ENCODE peak calls at places on chromosomes 6 and 20, in eight cellular contexts. F is PC-3; C is upper lobe of right lung; G is mammary epithelial cell; V is sigmoid colon; H is colonic mucosa; U is heart right ventricle; I is CD4-positive, alpha-beta T cell. Y is an unnamed sample. For H3K27me3 and H3K9me3, the result is how much of the 10 kb centered on the place peaks cover.

GRCh38 chr6:114008331-114008730 is 37.4 kb upstream of the HDAC2 start:
- DNase-seq in F (no peak), C (no peak), G (no peak), V (no peak), H (no peak), U (no peak), I (no peak), Y (no peak)

GRCh38 chr6:54097753-54098152 is 13.5 kb upstream of the MLIP start:
- DNase-seq in F (no peak), C (no peak), G (no peak), V (no peak), H (no peak), U (no peak), I (no peak), Y (no peak)

GRCh38 chr6:14441371-14441781 is 323.8 kb downstream of the CD83 start:
- DNase-seq in F (no peak), C (no peak), G (no peak), V (peak), H (no peak), U (no peak), I (no peak), Y (no peak)

GRCh38 chr20:17620371-17621228 is 50.7 kb downstream of the DSTN start:
- DNase-seq in F (no peak), C (peak), G (no peak), V (peak), H (no peak), U (no peak), I (no peak), Y (no peak)

GRCh38 chr6:83908813-83909212 is 49.3 kb downstream of the CYB5R4 start:
- DNase-seq in F (peak), C (no peak), G (peak), V (no peak), H (no peak), U (no peak), I (no peak), Y (no peak)

GRCh38 chr6:33248643-33248931 is 23.1 kb downstream of the VPS52 start:
- DNase-seq in F (peak), C (peak), G (no peak), V (no peak), H (no peak), U (no peak), I (peak), Y (no peak)

GRCh38 chr20:7038029-7038428 is 270.5 kb downstream of the BMP2 start:
- DNase-seq in F (no peak), C (no peak), G (peak), V (no peak), H (no peak), U (no peak), I (no peak), Y (no peak)

GRCh38 chr6:159461266-159461665 is 231.8 kb downstream of the SOD2 start:
- DNase-seq in F (peak), C (no peak), G (peak), V (no peak), H (no peak), U (no peak), I (no peak), Y (no peak)

GRCh38 chr6:157068691-157069228 is 254.6 kb downstream of the TMEM242 start:
- DNase-seq in F (peak), C (no peak), G (peak), V (no peak), H (no peak), U (no peak), I (no peak), Y (no peak)

GRCh38 chr6:160256445-160256844 is 2.2 kb downstream of the SLC22A2 start:
- DNase-seq in F (peak), C (no peak), G (peak), V (no peak), H (no peak), U (no peak), I (no peak), Y (no peak)

GRCh38 chr6:25354078-25354940 is 75.1 kb downstream of the CARMIL1 start:
- DNase-seq in F (no peak), C (no peak), G (no peak), V (no peak), H (no peak), U (no peak), I (no peak), Y (no peak)

GRCh38 chr6:90220273-90220672 is 76.4 kb downstream of the BACH2 start:
- DNase-seq in F (peak), C (no peak), G (no peak), V (no peak), H (no peak), U (no peak), I (no peak), Y (no peak)

GRCh38 chr6:67121115-67121514 is 1414.1 kb upstream of the EYS start:
- DNase-seq in F (no peak), C (no peak), G (no peak), V (no peak), H (no peak), U (no peak), I (no peak), Y (no peak)

GRCh38 chr20:1784586-1784985 is 110.6 kb upstream of the SIRPA start:
- DNase-seq in F (no peak), C (no peak), G (no peak), V (no peak), H (no peak), U (no peak), I (no peak), Y (no peak)

GRCh38 chr20:62029296-62029695 is 36.4 kb downstream of the TAF4 start:
- DNase-seq in F (no peak), C (no peak), G (no peak), V (no peak), H (no peak), U (no peak), I (no peak), Y (no peak)

GRCh38 chr20:36218380-36219064 is 17.8 kb upstream of the AAR2 start:
- DNase-seq in F (no peak), C (no peak), G (no peak), V (no peak), H (no peak), U (no peak), I (no peak), Y (no peak)

GRCh38 chr20:32091888-32092346 is 17.6 kb upstream of the TM9SF4 start:
- DNase-seq in F (peak), C (peak), G (peak), V (peak), H (peak), U (peak), I (peak), Y (peak)

GRCh38 chr20:46801003-46801702 is 91.7 kb downstream of the SLC2A10 start:
- DNase-seq in F (peak), C (no peak), G (peak), V (no peak), H (no peak), U (no peak), I (no peak), Y (no peak)

GRCh38 chr20:46802696-46803445 is 91.8 kb upstream of the EYA2 start:
- DNase-seq in F (no peak), C (no peak), G (no peak), V (no peak), H (no peak), U (no peak), I (no peak), Y (no peak)

GRCh38 chr20:46800405-46800804 is 91.0 kb downstream of the SLC2A10 start:
- DNase-seq in F (no peak), C (no peak), G (no peak), V (no peak), H (no peak), U (no peak), I (no peak), Y (no peak)

GRCh38 chr20:46805836-46806235 is 88.8 kb upstream of the EYA2 start:
- DNase-seq in F (no peak), C (no peak), G (no peak), V (no peak), H (no peak), U (no peak), I (no peak), Y (no peak)

GRCh38 chr20:46803446-46804020 is 91.1 kb upstream of the EYA2 start:
- DNase-seq in F (no peak), C (no peak), G (no peak), V (no peak), H (no peak), U (no peak), I (no peak), Y (no peak)
- TF ChIP-seq CTCF in F (no peak), C (no peak), G (no peak), V (no peak), H (no peak), U (no peak), I (no peak), Y (no peak)

GRCh38 chr6:48535569-48535968 is 424.6 kb upstream of the PTCHD4 start:
- DNase-seq in F (peak), C (no peak), G (peak), V (no peak), H (no peak), U (no peak), I (no peak), Y (no peak)
- H3K27me3 ChIP-seq in F (under half), C (under half), G (under half), V (under half), H (under half), U (under half), I (under half), Y (under half)

GRCh38 chr6:169415179-169415578 is 161.5 kb upstream of the THBS2 start:
- DNase-seq in F (no peak), C (no peak), G (no peak), V (no peak), H (no peak), U (no peak), I (no peak), Y (no peak)

GRCh38 chr6:169409742-169410312 is 156.2 kb upstream of the THBS2 start:
- DNase-seq in F (no peak), C (no peak), G (peak), V (no peak), H (no peak), U (no peak), I (no peak), Y (no peak)

GRCh38 chr6:169411296-169411695 is 157.7 kb upstream of the THBS2 start:
- DNase-seq in F (no peak), C (no peak), G (no peak), V (no peak), H (no peak), U (no peak), I (no peak), Y (no peak)

GRCh38 chr6:169407338-169407737 is 153.7 kb upstream of the THBS2 start:
- DNase-seq in F (no peak), C (no peak), G (no peak), V (no peak), H (no peak), U (no peak), I (no peak), Y (no peak)

GRCh38 chr6:169411722-169412121 is 158.1 kb upstream of the THBS2 start:
- DNase-seq in F (no peak), C (no peak), G (no peak), V (no peak), H (no peak), U (no peak), I (no peak), Y (no peak)
- H3K9me3 ChIP-seq in F (under half), C (under half), G (under half), V (under half), H (under half), U (under half), I (under half), Y (under half)

GRCh38 chr6:138297761-138298298 is 79.5 kb upstream of the PBOV1 start:
- DNase-seq in F (no peak), C (no peak), G (peak), V (no peak), H (no peak), U (no peak), I (no peak), Y (no peak)
- TF ChIP-seq CTCF in F (no peak), C (no peak), G (peak), V (no peak), H (no peak), U (no peak), I (no peak), Y (no peak)

GRCh38 chr20:57134804-57135203 is 131.6 kb downstream of the BMP7 start:
- DNase-seq in F (no peak), C (no peak), G (no peak), V (no peak), H (no peak), U (no peak), I (no peak), Y (no peak)

GRCh38 chr20:57131601-57132391 is 134.6 kb downstream of the BMP7 start:
- DNase-seq in F (no peak), C (no peak), G (no peak), V (no peak), H (no peak), U (no peak), I (no peak), Y (no peak)

GRCh38 chr20:57136734-57137133 is 129.7 kb downstream of the BMP7 start:
- DNase-seq in F (no peak), C (no peak), G (no peak), V (no peak), H (no peak), U (no peak), I (no peak), Y (no peak)

GRCh38 chr20:57135875-57136274 is 130.6 kb downstream of the BMP7 start:
- DNase-seq in F (no peak), C (no peak), G (no peak), V (no peak), H (no peak), U (no peak), I (no peak), Y (no peak)

GRCh38 chr20:57133926-57134650 is 132.4 kb downstream of the BMP7 start:
- DNase-seq in F (no peak), C (no peak), G (no peak), V (no peak), H (no peak), U (no peak), I (no peak), Y (no peak)
- H3K27me3 ChIP-seq in F (half or more), C (under half), G (under half), V (under half), H (under half), U (under half), I (under half), Y (under half)

GRCh38 chr6:140283197-140283596 is 908.7 kb upstream of the CITED2 start:
- DNase-seq in F (no peak), C (no peak), G (no peak), V (no peak), H (no peak), U (no peak), I (no peak), Y (no peak)

GRCh38 chr6:140281794-140282193 is 907.3 kb upstream of the CITED2 start:
- DNase-seq in F (no peak), C (no peak), G (no peak), V (no peak), H (no peak), U (no peak), I (no peak), Y (no peak)

GRCh38 chr6:140285998-140286690 is 911.7 kb upstream of the CITED2 start:
- DNase-seq in F (no peak), C (no peak), G (no peak), V (no peak), H (no peak), U (no peak), I (no peak), Y (no peak)

GRCh38 chr6:140284871-140285270 is 910.4 kb upstream of the CITED2 start:
- DNase-seq in F (no peak), C (no peak), G (no peak), V (no peak), H (no peak), U (no peak), I (no peak), Y (no peak)

DNA sequence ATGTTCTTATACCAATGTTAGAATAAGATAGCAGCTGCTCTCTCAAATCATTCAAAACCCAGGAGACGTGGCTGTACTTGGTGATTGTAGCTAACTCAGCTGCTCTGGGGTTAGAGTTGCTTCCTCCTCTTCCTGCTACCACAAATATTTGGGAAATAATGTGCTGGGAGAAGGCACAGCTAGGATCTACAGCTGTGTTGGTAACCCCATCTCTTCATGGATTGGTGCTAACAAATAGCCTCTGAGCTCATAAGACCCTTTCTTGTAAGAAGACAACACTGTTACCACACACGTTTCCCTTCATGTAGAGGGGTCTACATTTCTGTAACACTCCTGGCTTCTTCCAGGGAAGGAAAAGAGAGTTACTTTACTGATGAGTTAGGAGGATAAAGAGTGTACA is 911.0 kb upstream of the CITED2 start:
- DNase-seq in F (no peak), C (no peak), G (no peak), V (no peak), H (no peak), U (no peak), I (no peak), Y (no peak)
- H3K9me3 ChIP-seq in F (under half), C (under half), G (under half), V (under half), H (under half), U (under half), I (under half), Y (under half)

DNA sequence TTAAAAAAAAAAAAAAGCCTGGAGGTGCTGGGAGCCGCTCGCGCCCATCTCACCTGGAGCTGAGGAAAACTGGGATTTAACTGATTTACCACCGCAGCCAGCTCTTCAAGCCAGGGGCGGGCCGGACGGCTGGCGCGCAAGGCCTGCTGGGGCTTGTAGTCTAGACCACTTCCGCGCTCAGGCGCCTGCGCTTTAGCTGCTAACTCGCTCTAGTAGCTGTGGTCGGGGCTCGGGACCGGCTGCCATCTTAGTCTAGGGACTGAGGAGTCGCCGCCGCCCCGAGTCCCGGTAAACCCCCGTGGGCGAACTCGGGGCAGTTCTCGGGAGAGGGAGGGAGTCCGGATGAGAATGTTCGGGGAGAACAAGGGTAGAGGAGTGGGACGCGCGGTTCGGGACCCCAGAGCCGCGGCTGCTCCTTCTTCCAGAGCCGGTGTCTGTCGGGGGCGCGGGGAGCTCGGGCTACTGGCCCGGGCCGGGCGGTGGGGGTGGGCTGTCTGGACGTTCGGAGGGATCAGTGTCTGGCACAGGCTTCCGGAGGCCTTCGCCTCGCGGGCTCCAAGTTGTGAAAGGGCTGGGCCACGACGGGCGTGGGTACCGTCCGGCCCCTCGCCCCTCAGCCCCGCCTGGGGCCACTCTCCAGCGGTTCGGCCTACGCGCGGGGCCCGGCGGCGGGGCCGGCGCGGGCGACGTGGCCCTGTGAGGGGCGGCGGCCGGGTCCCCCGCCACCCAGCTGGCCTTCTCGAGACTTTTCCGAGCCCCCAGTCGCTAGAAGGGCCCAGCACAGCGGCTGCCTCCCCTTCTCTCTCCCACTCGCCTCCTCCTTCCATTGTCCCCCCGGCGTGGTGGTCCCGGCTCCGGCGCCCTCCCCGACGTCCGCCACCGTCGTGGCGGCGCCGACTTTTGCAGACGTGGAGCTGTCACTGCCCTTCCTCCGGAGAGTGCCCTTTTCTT is at the start of gene ITCH:
- DNase-seq in F (peak), C (peak), G (peak), V (peak), H (peak), U (peak), I (peak), Y (peak)
- TF ChIP-seq CTCF in F (no peak), C (no peak), G (no peak), V (no peak), H (no peak), U (no peak), I (no peak), Y (no peak)

GRCh38 chr20:63417213-63418120 is 55.0 kb downstream of the KCNQ2 start:
- DNase-seq in F (no peak), C (no peak), G (no peak), V (no peak), H (no peak), U (no peak), I (no peak), Y (no peak)
- H3K27me3 ChIP-seq in F (half or more), C (under half), G (under half), V (under half), H (under half), U (half or more), I (under half), Y (under half)

Y was measured in CD8-positive, alpha-beta T cell.